ENCODE peak calls at places on chromosome 21, in four cellular contexts. P is tibial nerve, E is transverse colon, Z is breast epithelium. D is an unnamed sample.

GRCh38 chr21:43276811-43277210 is 108.0 kb downstream of the CRYAA start:
- DNase-seq in P (no peak), E (no peak), Z (no peak), D (no peak)

GRCh38 chr21:44450999-44451398 is 4.3 kb upstream of the LRRC3 start:
- DNase-seq in E (no peak), P (no peak), Z (no peak), D (no peak)

GRCh38 chr21:18716578-18717138 is 313.1 kb upstream of the TMPRSS15 start:
- DNase-seq in P (no peak), Z (no peak), E (no peak), D (peak; percentile 1)

GRCh38 chr21:33419538-33420123 is 16.4 kb downstream of the IFNGR2 start:
- DNase-seq in E (no peak), P (peak; percentile 51), Z (no peak), D (peak; percentile 21)

GRCh38 chr21:34782666-34783365 is 114.0 kb downstream of the CLIC6 start:
- DNase-seq in E (no peak), P (no peak), Z (no peak), D (no peak)

GRCh38 chr21:43207868-43208267 is 39.1 kb downstream of the CRYAA start:
- DNase-seq in Z (peak; percentile 15), E (no peak), P (no peak), D (no peak)

GRCh38 chr21:20661745-20662470 is 336.3 kb upstream of the NCAM2 start:
- DNase-seq in E (no peak), Z (no peak), P (no peak), D (no peak)

GRCh38 chr21:45050361-45050785 is 24.0 kb upstream of the ADARB1 start:
- DNase-seq in E (no peak), P (no peak), Z (no peak), D (no peak)

GRCh38 chr21:36891692-36892091 is 74.8 kb downstream of the HLCS start:
- DNase-seq in E (no peak), Z (no peak), P (no peak), D (peak; percentile 60)

DNA sequence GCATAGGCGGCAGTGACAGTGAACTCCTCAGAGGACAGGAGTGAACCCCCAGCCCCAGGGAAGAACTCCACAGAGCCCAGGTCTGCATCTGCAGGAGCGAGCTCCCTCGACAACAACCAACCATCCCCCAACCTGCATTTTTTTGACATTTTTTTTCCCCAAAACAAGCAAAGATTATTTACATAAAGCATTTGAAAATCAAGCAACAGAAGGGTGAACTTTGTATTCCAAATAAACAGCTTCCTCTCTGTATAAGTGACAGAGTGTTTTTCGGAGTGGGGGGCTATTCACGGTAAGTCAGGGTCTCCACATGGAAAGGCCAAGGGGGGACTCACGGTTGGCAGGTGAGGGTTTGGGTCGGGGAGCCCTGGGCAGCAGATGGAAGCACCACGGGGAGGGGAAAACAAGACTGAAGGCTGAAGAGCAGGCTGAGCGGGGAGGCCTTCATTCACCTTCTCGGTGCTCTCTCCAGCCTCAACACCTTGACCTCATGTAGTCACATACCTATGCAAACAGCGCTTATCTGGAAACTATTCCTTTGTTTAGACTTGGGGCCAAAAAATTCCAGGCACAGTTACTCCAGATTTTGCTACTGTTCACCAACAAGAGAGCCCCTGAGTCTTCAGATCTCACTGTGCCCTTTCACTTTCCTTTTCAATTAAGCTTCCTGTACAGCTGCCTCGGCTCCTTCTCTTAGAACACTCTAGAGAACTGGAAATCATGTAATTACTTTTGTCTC is 27.6 kb downstream of the C2CD2 start:
- DNase-seq in Z (no peak), E (no peak), P (no peak), D (peak; percentile 61)
- TF ChIP-seq POLR2A in Z (no peak), E (no peak), P (no peak), D (peak; percentile 47)

DNA sequence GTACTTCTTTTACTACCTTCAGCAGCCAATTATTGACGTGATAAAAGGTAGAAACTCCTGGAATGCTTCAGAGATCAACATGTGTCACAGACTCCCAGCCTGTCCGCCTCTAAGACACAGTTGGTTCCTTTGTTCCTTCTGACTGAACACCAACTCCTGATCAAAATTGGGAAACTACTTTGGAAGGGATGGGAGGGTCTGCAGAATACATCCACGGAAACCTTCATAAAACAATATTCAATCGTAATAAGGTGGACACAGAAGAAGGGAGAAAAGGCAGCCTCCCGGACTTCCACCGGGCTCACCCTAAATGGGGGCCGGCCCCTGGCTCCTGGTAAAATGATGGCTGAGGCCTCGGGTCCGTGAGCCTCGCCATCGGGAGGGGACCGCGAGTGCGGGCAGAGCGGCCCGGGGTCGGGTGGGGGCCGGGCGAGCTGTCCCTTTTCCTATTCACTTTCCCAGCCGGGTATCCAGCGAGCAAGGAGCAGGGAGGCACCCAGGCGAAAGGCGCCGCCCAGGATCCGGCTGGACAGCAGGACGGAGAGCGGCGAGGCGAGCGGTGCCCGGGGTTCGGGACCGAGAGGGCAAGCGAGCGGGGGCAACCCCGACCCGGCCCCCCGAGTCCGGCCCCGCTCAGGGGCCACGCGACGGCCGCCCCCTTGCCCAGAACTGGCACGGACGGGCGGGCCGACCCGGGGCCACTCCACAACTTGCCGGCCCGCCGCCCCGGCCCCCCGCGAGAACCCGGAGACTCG is 802 bp downstream of the NRIP1 start:
- DNase-seq in P (peak; percentile 18), E (peak; percentile 41), Z (peak; percentile 30), D (peak; percentile 55)
- TF ChIP-seq POLR2A in P (no peak), E (no peak), Z (no peak), D (no peak)

GRCh38 chr21:32412998-32413504 is 545 bp downstream of the EVA1C start:
- DNase-seq in Z (peak; percentile 62), E (peak; percentile 86), P (peak; percentile 41), D (peak; percentile 55)

GRCh38 chr21:32411366-32412161 is 942 bp upstream of the EVA1C start:
- DNase-seq in P (peak; percentile 90), Z (peak; percentile 85), E (peak; percentile 95), D (peak; percentile 90)

GRCh38 chr21:32410916-32411315 is 1.6 kb upstream of the EVA1C start:
- DNase-seq in Z (no peak), E (no peak), P (no peak), D (no peak)

GRCh38 chr21:32413697-32414578 is 1.4 kb downstream of the EVA1C start:
- DNase-seq in E (peak; percentile 21), Z (no peak), P (peak; percentile 43), D (peak; percentile 41)

DNA sequence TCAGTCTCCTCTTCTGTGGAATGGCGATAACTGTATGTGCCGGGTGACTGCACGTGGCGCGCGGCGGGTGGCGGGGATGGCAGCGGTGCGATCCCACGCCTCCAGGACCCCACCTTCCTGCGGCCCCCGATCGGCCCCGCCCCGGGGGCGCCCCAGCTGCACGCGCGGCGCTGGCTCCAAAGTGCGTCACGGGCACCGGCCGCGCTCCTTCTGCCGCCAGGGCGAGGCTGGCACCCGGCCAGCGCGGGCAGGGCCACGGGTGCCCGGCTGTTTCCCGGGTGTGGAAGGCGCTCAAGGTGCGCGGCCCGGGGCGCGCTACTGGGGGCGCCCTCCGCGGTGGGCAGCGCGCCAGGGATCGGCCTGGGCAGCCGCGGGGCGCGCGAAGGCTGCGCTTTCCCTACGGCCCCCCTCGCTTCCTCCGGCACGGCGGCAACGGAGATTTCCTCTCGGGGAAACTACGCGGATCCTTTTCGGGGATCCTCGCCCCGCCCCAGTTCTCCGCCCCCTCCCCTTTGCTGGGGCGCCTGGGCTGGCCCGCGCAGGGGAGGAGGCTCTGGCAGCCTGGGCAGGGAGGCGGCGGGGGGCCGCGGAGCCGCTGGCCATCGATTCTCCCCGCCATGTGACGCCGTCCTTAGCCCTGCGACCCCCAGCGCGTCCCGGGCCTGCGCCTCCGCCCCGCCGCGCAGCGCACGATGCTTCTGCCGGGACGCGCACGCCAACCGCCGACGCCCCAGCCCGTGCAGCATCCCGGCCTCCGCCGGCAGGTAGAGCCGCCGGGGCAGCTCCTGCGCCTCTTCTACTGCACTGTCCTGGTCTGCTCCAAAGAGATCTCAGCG is at the start of gene EVA1C:
- DNase-seq in E (peak; percentile 82), Z (peak; percentile 53), P (peak; percentile 49), D (peak; percentile 75)
- TF ChIP-seq POLR2A in E (no peak), Z (no peak), P (peak; percentile 70), D (no peak)

GRCh38 chr21:23218667-23219066 is 2220.5 kb downstream of the NCAM2 start:
- DNase-seq in Z (no peak), P (no peak), E (no peak), D (no peak)

GRCh38 chr21:23217597-23217996 is 2219.4 kb downstream of the NCAM2 start:
- DNase-seq in Z (no peak), E (no peak), P (no peak), D (no peak)
- TF ChIP-seq POLR2A in Z (no peak), E (no peak), P (no peak), D (no peak)

DNA sequence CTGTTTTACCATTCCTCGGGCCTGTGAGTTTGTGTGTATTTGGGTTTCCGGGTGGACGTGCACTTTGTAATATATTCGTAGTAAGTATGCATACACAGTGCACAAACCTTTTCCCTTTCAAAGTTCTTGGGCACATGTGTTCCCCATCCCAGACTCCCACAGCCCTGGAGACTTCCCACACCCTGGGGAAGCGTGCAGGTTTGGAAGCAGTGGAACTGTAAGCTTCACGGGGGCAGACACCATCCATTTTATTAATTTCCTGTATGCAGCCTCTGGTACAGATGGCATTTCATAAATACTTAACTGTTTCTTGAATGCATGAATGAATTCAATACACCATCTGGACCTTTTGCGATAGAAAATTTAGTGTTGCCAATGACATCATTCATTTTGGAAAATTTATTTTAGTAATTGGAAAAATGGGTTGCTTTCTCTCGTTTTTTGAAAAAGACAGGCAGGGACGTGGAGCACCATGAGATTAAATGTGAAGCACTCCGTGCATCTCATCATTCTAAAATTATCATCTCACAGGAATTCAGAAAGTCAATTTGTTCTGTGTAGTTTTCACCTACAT is 10.8 kb downstream of the ETS2 start:
- DNase-seq in Z (no peak), P (no peak), E (no peak), D (no peak)
- TF ChIP-seq POLR2A in Z (no peak), P (no peak), E (no peak), D (no peak)

GRCh38 chr21:46156678-46157077 is 1.3 kb upstream of the FTCD start:
- DNase-seq in E (no peak), P (no peak), Z (no peak), D (no peak)
- TF ChIP-seq POLR2A in E (no peak), P (no peak), Z (no peak), D (no peak)

GRCh38 chr21:42057861-42058437 is 13.2 kb upstream of the UMODL1 start:
- DNase-seq in E (no peak), Z (no peak), P (no peak), D (no peak)

GRCh38 chr21:42059721-42060120 is 11.4 kb upstream of the UMODL1 start:
- DNase-seq in E (no peak), P (no peak), Z (no peak), D (no peak)

GRCh38 chr21:42060166-42060565 is 11.0 kb upstream of the UMODL1 start:
- DNase-seq in Z (no peak), E (no peak), P (no peak), D (no peak)

GRCh38 chr21:42059141-42059540 is 12.0 kb upstream of the UMODL1 start:
- DNase-seq in E (no peak), Z (no peak), P (no peak), D (no peak)

GRCh38 chr21:42058631-42059111 is 12.4 kb upstream of the UMODL1 start:
- DNase-seq in P (no peak), Z (no peak), E (no peak), D (no peak)
- TF ChIP-seq POLR2A in P (no peak), Z (no peak), E (no peak), D (no peak)

GRCh38 chr21:25422610-25423608 is 184.4 kb downstream of the MRPL39 start:
- DNase-seq in E (no peak), P (no peak), Z (no peak), D (no peak)

GRCh38 chr21:25424674-25425073 is 182.6 kb downstream of the MRPL39 start:
- DNase-seq in E (no peak), Z (no peak), P (no peak), D (no peak)

GRCh38 chr21:25426580-25426979 is 180.7 kb downstream of the MRPL39 start:
- DNase-seq in P (no peak), Z (no peak), E (no peak), D (no peak)

GRCh38 chr21:25425156-25425555 is 182.1 kb downstream of the MRPL39 start:
- DNase-seq in Z (no peak), E (no peak), P (no peak), D (no peak)

GRCh38 chr21:25424045-25424444 is 183.2 kb downstream of the MRPL39 start:
- DNase-seq in E (no peak), Z (no peak), P (no peak), D (no peak)
- TF ChIP-seq POLR2A in E (no peak), Z (no peak), P (no peak), D (no peak)